ENCODE peak calls at places on chromosomes 16 and 17, in ten cellular contexts. L is activated CD8-positive, alpha-beta T cell treated with anti-CD3 and anti-CD28 coated beads for 36 hours; U is mucosa of descending colon; T is GM13976; J is NCI-H1694; S is T-cell; V is CD8-positive, alpha-beta T cell; F is stimulated activated CD4-positive, alpha-beta T cell treated with anti-CD3 and anti-CD28 coated beads, Interleukin-1b, Interleukin-23, amount 100 ng/mL, for 48 hours; Y is EH; D is hepatic stellate cell. P is an unnamed sample.

GRCh38 chr17:56172517-56172982 is 19.3 kb downstream of the ANKFN1 start:
- DNase-seq in L (no peak), U (no peak), T (no peak), J (peak; percentile 9), S (no peak), V (no peak), F (no peak), Y (peak; percentile 55), D (no peak), P (no peak)

GRCh38 chr17:35588196-35588920 is 1.2 kb downstream of the AP2B1 start:
- DNase-seq in L (peak; percentile 24), U (no peak), T (peak; percentile 35), J (no peak), S (no peak), V (no peak), F (no peak), Y (peak; percentile 70), D (no peak), P (peak; percentile 3)

GRCh38 chr17:27244481-27245223 is 49.3 kb upstream of the WSB1 start:
- DNase-seq in L (no peak), U (peak; percentile 61), T (no peak), J (no peak), S (no peak), V (no peak), F (no peak), Y (peak; percentile 93), D (peak; percentile 82), P (no peak)

GRCh38 chr17:61833536-61834203 is 29.7 kb downstream of the BRIP1 start:
- DNase-seq in L (no peak), U (no peak), T (no peak), J (no peak), S (no peak), V (no peak), F (no peak), Y (peak; percentile 93), D (peak; percentile 34), P (no peak)

GRCh38 chr17:42414782-42415409 is 8.2 kb downstream of the CAVIN1 start:
- DNase-seq in L (peak; percentile 77), U (no peak), T (peak; percentile 60), J (no peak), S (peak; percentile 36), V (peak; percentile 45), F (peak; percentile 70), Y (no peak), D (no peak), P (no peak)

GRCh38 chr17:44757918-44758413 is 822 bp upstream of the ADAM11 start:
- DNase-seq in L (no peak), U (no peak), T (no peak), J (no peak), S (no peak), V (no peak), F (no peak), Y (no peak), D (no peak), P (no peak)

GRCh38 chr16:30028438-30029093 is 2.5 kb downstream of the TLCD3B start:
- DNase-seq in L (peak; percentile 53), U (no peak), T (no peak), J (no peak), S (no peak), V (peak; percentile 27), F (no peak), Y (peak; percentile 39), D (no peak), P (no peak)

GRCh38 chr16:49048557-49048956 is 233.1 kb downstream of the CBLN1 start:
- DNase-seq in L (no peak), U (no peak), T (no peak), J (no peak), S (no peak), V (no peak), F (no peak), Y (no peak), D (no peak), P (no peak)

GRCh38 chr17:20992987-20993862 is 49.6 kb downstream of the USP22 start:
- DNase-seq in L (peak; percentile 73), U (peak; percentile 72), T (peak; percentile 92), J (peak; percentile 87), S (peak; percentile 51), V (peak; percentile 64), F (peak; percentile 71), Y (peak; percentile 73), D (peak; percentile 95), P (peak; percentile 15)

GRCh38 chr17:17535957-17536356 is 39.8 kb upstream of the RASD1 start:
- DNase-seq in L (no peak), U (peak; percentile 17), T (no peak), J (peak; percentile 9), S (no peak), V (no peak), F (no peak), Y (peak; percentile 81), D (no peak), P (no peak)

GRCh38 chr17:44309472-44309871 is 1.1 kb downstream of the RUNDC3A start:
- DNase-seq in L (no peak), U (no peak), T (peak; percentile 31), J (no peak), S (no peak), V (no peak), F (no peak), Y (no peak), D (no peak), P (no peak)

GRCh38 chr17:55314061-55314783 is 49.5 kb downstream of the HLF start:
- DNase-seq in L (no peak), U (no peak), T (no peak), J (no peak), S (no peak), V (no peak), F (no peak), Y (no peak), D (no peak), P (no peak)

GRCh38 chr16:11301645-11302513 is 20.7 kb upstream of the PRM1 start:
- DNase-seq in L (no peak), U (no peak), T (no peak), J (no peak), S (no peak), V (no peak), F (no peak), Y (no peak), D (no peak), P (no peak)

GRCh38 chr17:44220211-44221071 is 966 bp upstream of the UBTF start:
- DNase-seq in L (peak; percentile 72), U (peak; percentile 53), T (peak; percentile 77), J (no peak), S (peak; percentile 50), V (peak; percentile 58), F (peak; percentile 48), Y (peak; percentile 53), D (peak; percentile 63), P (no peak)

GRCh38 chr16:88369447-88370008 is 13.2 kb upstream of the ZNF469 start:
- DNase-seq in L (no peak), U (no peak), T (no peak), J (no peak), S (no peak), V (no peak), F (no peak), Y (peak; percentile 16), D (no peak), P (no peak)

GRCh38 chr16:11142951-11143740 is 112.9 kb downstream of the SOCS1 start:
- DNase-seq in L (no peak), U (no peak), T (no peak), J (no peak), S (no peak), V (no peak), F (no peak), Y (no peak), D (no peak), P (no peak)

GRCh38 chr16:31508706-31509523 is 724 bp upstream of the RUSF1 start:
- DNase-seq in L (no peak), U (no peak), T (no peak), J (no peak), S (no peak), V (no peak), F (no peak), Y (peak; percentile 69), D (no peak), P (peak; percentile 17)

GRCh38 chr16:1439058-1439698 is 5.2 kb downstream of the CCDC154 start:
- DNase-seq in L (no peak), U (no peak), T (no peak), J (no peak), S (no peak), V (no peak), F (no peak), Y (no peak), D (no peak), P (no peak)

GRCh38 chr17:40598021-40598927 is 33.0 kb upstream of the CCR7 start:
- DNase-seq in L (peak; percentile 94), U (no peak), T (peak; percentile 34), J (no peak), S (no peak), V (peak; percentile 63), F (peak; percentile 86), Y (no peak), D (no peak), P (no peak)

GRCh38 chr16:49183911-49184310 is 97.7 kb downstream of the CBLN1 start:
- DNase-seq in L (peak; percentile 2), U (peak; percentile 84), T (no peak), J (peak; percentile 34), S (no peak), V (no peak), F (no peak), Y (peak; percentile 5), D (no peak), P (no peak)

GRCh38 chr17:77438241-77439204 is 297.8 kb downstream of the SEC14L1 start:
- DNase-seq in L (no peak), U (no peak), T (no peak), J (no peak), S (no peak), V (no peak), F (no peak), Y (no peak), D (no peak), P (no peak)

GRCh38 chr16:78437352-78437968 is 338.0 kb downstream of the WWOX start:
- DNase-seq in L (peak; percentile 17), U (peak; percentile 32), T (peak; percentile 46), J (peak; percentile 11), S (peak; percentile 4), V (peak; percentile 20), F (no peak), Y (no peak), D (peak; percentile 7), P (peak; percentile 6)

GRCh38 chr17:77019955-77020379 is 120.8 kb upstream of the SEC14L1 start:
- DNase-seq in L (no peak), U (no peak), T (no peak), J (no peak), S (no peak), V (no peak), F (no peak), Y (peak; percentile 11), D (no peak), P (no peak)

GRCh38 chr16:57152096-57153093 is 33.4 kb downstream of the PSME3IP1 start:
- DNase-seq in L (peak; percentile 25), U (no peak), T (no peak), J (peak; percentile 33), S (no peak), V (no peak), F (no peak), Y (no peak), D (no peak), P (no peak)

GRCh38 chr17:75853410-75853809 is 1.7 kb downstream of the WBP2 start:
- DNase-seq in L (no peak), U (no peak), T (no peak), J (no peak), S (no peak), V (no peak), F (no peak), Y (peak; percentile 81), D (peak; percentile 62), P (no peak)

GRCh38 chr16:64782484-64782883 is 339.4 kb downstream of the CDH11 start:
- DNase-seq in L (no peak), U (no peak), T (no peak), J (no peak), S (no peak), V (no peak), F (no peak), Y (no peak), D (no peak), P (no peak)

GRCh38 chr16:1726661-1727502 is 20.9 kb downstream of the MAPK8IP3 start:
- DNase-seq in L (no peak), U (no peak), T (no peak), J (no peak), S (no peak), V (no peak), F (no peak), Y (no peak), D (no peak), P (no peak)

GRCh38 chr16:11175106-11175795 is 80.8 kb downstream of the SOCS1 start:
- DNase-seq in L (no peak), U (no peak), T (no peak), J (no peak), S (no peak), V (no peak), F (no peak), Y (no peak), D (no peak), P (no peak)